ENCODE peak calls at places on chromosome 16, in eight cellular contexts. S is tibial artery, B is GM23338, Q is A673, T is thoracic aorta, W is AG04450, Z is epithelial cell of esophagus, X is bronchial epithelial cell. U is an unnamed sample.

GRCh38 chr16:2031081-2031577 is 4.4 kb downstream of the NHERF2 start:
- DNase-seq in S (no peak), B (no peak), Q (peak; percentile 54), T (no peak), W (no peak), Z (no peak), X (no peak), U (no peak)

GRCh38 chr16:88974641-88975215 is 2.3 kb downstream of the CBFA2T3 start:
- DNase-seq in S (no peak), B (no peak), Q (no peak), T (no peak), W (no peak), Z (no peak), X (no peak), U (peak; percentile 34)

GRCh38 chr16:21277927-21278706 is at the start of gene CRYM:
- DNase-seq in S (peak; percentile 43), B (peak; percentile 89), Q (peak; percentile 49), T (no peak), W (no peak), Z (peak; percentile 52), X (peak; percentile 15), U (peak; percentile 81)

GRCh38 chr16:11212819-11213196 is 43.2 kb downstream of the SOCS1 start:
- DNase-seq in S (no peak), B (no peak), Q (no peak), T (no peak), W (no peak), Z (peak; percentile 38), X (no peak), U (no peak)

GRCh38 chr16:84268231-84268630 is 26.4 kb upstream of the WFDC1 start:
- DNase-seq in S (no peak), B (no peak), Q (no peak), T (no peak), W (no peak), Z (no peak), X (no peak), U (no peak)

GRCh38 chr16:24540575-24541240 is 1.3 kb downstream of the RBBP6 start:
- DNase-seq in S (no peak), B (peak; percentile 40), Q (peak; percentile 27), T (no peak), W (no peak), Z (peak; percentile 28), X (peak; percentile 28), U (peak; percentile 33)

GRCh38 chr16:19463468-19464315 is 46.0 kb downstream of the TMC5 start:
- DNase-seq in S (no peak), B (no peak), Q (no peak), T (no peak), W (no peak), Z (peak; percentile 29), X (peak; percentile 32), U (no peak)

GRCh38 chr16:60123387-60124023 is 1389.4 kb upstream of the GOT2 start:
- DNase-seq in S (no peak), B (no peak), Q (no peak), T (no peak), W (no peak), Z (peak; percentile 76), X (no peak), U (no peak)

GRCh38 chr16:23571895-23572294 is 14.4 kb downstream of the UBFD1 start:
- DNase-seq in S (no peak), B (no peak), Q (no peak), T (no peak), W (no peak), Z (no peak), X (no peak), U (no peak)

GRCh38 chr16:49688298-49688697 is 167.6 kb downstream of the ZNF423 start:
- DNase-seq in S (no peak), B (peak; percentile 67), Q (no peak), T (no peak), W (no peak), Z (no peak), X (no peak), U (no peak)

GRCh38 chr16:58459344-58460218 is 40.4 kb upstream of the NDRG4 start:
- DNase-seq in S (no peak), B (no peak), Q (no peak), T (no peak), W (no peak), Z (peak; percentile 91), X (peak; percentile 88), U (no peak)

GRCh38 chr16:72066747-72067146 is 3.7 kb downstream of the HPR start:
- DNase-seq in S (no peak), B (peak; percentile 77), Q (peak; percentile 43), T (no peak), W (peak; percentile 16), Z (peak; percentile 49), X (peak; percentile 39), U (peak; percentile 50)

GRCh38 chr16:84628226-84628731 is 10.4 kb upstream of the COTL1 start:
- DNase-seq in S (no peak), B (no peak), Q (no peak), T (no peak), W (no peak), Z (no peak), X (no peak), U (no peak)

GRCh38 chr16:70380205-70380918 is 33.7 kb downstream of the DDX19A start:
- DNase-seq in S (no peak), B (peak; percentile 71), Q (peak; percentile 82), T (no peak), W (peak; percentile 68), Z (peak; percentile 85), X (peak; percentile 64), U (peak; percentile 42)

GRCh38 chr16:20711277-20711911 is 13.9 kb upstream of the ACSM1 start:
- DNase-seq in S (no peak), B (no peak), Q (no peak), T (no peak), W (no peak), Z (no peak), X (no peak), U (no peak)

GRCh38 chr16:85047867-85048455 is 20.4 kb downstream of the KIAA0513 start:
- DNase-seq in S (no peak), B (no peak), Q (no peak), T (no peak), W (no peak), Z (no peak), X (no peak), U (no peak)

GRCh38 chr16:8808613-8809353 is 11.1 kb downstream of the PMM2 start:
- DNase-seq in S (no peak), B (no peak), Q (no peak), T (no peak), W (no peak), Z (no peak), X (no peak), U (no peak)

GRCh38 chr16:11431915-11432465 is 86.7 kb downstream of the RMI2 start:
- DNase-seq in S (no peak), B (no peak), Q (no peak), T (no peak), W (no peak), Z (no peak), X (peak; percentile 7), U (no peak)

DNA sequence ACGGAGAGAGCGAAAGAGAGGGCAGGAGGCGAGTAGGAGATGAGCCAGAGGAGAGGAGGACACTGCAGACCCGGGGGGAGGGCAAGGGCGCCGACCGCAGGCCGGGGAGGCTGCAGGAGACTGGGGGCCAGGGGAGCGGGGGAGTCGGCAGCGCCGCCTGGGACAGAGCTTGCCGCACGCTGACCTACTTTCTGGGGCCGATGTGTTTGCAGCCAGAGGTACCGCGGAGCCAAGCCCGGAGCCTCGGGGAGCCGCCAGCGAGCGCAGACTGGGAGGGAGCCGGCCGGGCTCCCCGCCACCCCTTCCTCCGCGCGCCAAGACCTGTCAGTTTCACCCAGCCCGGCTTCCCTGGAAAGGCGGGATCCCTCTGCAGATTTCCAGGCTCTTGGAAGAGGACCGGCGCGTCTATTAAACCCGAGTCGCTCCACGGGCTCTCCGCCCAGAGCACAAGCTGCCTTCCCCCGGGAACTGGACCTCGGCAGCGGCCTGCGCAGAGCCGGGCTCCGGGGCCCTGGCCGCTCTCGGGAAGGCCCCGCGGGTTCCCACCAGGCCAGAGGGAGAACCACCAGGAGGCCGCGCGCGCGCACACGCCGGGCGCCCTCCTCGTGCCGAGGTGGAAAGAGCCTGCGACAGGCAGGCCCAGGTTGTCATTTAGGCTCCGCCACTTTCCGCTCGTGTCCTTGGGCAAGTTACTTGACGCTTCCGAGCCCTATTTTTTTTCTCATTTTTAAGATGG is 74.5 kb downstream of the CMC2 start:
- DNase-seq in S (peak; percentile 62), B (peak; percentile 74), Q (peak; percentile 48), T (no peak), W (no peak), Z (peak; percentile 39), X (no peak), U (peak; percentile 68)
- TF ChIP-seq CTCF in S (no peak), B (peak; percentile 28), Q (no peak), T (no peak), W (peak; percentile 11), Z (no peak), X (peak; percentile 15), U (no peak)

GRCh38 chr16:73176577-73177013 is 128.7 kb upstream of the ZFHX3 start:
- DNase-seq in S (no peak), B (no peak), Q (peak; percentile 45), T (no peak), W (peak; percentile 70), Z (peak; percentile 94), X (peak; percentile 97), U (no peak)
- TF ChIP-seq CTCF in S (peak; percentile 11), B (peak; percentile 57), Q (peak; percentile 60), T (peak; percentile 10), W (peak; percentile 59), Z (peak; percentile 52), X (peak; percentile 43), U (no peak)

DNA sequence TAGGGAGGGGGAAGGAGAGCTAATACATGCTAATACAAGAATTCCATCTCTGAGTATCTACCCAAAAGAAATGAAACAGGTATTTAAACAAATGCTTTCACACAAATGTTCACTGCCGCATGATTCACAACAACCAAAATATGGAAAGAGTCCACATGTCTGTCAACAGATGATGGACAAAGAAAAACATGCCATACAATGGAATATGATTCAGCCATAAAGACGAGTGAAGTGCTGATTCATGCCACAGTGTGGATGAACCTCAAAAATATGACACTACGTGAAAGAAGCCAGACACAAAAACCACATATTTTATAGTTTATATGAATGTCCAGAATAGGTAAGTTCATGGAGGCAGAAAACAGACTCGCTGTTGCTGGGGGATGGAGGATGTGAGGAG is 321.4 kb downstream of the FOXL1 start:
- DNase-seq in S (no peak), B (no peak), Q (no peak), T (no peak), W (no peak), Z (peak; percentile 95), X (peak; percentile 90), U (no peak)
- TF ChIP-seq CTCF in S (no peak), B (no peak), Q (no peak), T (no peak), W (no peak), Z (no peak), X (no peak), U (no peak)

DNA sequence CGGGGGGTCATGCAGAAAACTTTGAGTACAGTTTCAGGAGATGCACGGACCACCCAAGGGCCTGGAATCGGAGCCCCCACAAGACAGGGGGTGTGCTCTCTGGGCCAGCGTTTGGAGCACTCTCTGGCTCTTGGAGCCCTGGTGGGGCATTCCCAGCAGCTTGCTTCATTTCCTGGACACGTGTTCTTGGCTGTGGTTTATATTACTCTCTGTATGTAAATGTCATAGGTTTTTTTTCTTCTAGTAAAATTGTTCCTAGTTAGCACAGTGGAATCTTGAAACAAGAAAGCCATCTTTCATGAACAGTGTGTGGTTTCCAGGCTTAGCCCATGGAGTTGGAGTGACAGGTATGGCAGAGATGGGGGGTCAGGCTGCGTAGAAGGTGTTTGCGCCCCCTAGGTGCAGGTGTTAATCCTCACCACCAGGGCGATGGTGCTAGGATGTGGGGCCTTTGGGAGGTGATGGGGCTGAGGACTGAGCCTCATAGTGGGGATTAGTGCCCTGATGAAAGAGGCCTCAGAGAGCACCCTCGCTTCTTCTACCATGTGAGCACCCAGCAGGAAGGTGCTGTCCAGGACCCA is 79.8 kb downstream of the JPH3 start:
- DNase-seq in S (no peak), B (peak; percentile 89), Q (peak; percentile 20), T (no peak), W (peak; percentile 48), Z (peak; percentile 40), X (peak; percentile 28), U (peak; percentile 77)
- TF ChIP-seq CTCF in S (no peak), B (peak; percentile 86), Q (peak; percentile 35), T (no peak), W (peak; percentile 45), Z (peak; percentile 23), X (peak; percentile 42), U (peak; percentile 42)